ENCODE peak calls at places on chromosome 22, in ten cellular contexts. One of them, this sample, is unnamed.
A peak's percentile ranks its signal among the peaks of the same experiment; 100 is the strongest.

GRCh38 chr22:45423524-45423923 is 10.0 kb downstream of the RIBC2 start:
- DNase-seq in dorsolateral prefrontal cortex: no peak
- DNase-seq in activated CD4-positive, alpha-beta T cell treated with anti-CD3 and anti-CD28 coated beads, Interleukin-2, amount 10 ng/mL, durations not matched to agents 7 days and 5 days: no peak
- DNase-seq in GM12865: no peak
- DNase-seq in B cell: no peak
- DNase-seq in amniotic stem cell: no peak
- DNase-seq in T-helper 1 cell: no peak
- DNase-seq in stimulated activated CD4-positive, alpha-beta T cell treated with anti-CD3 and anti-CD28 coated beads, Interleukin-4, amount 100 ng/mL, for 1 hour: no peak
- DNase-seq in NCI-H1436 treated with DMSO at 0.1 percent for 48 hours: no peak
- DNase-seq in Calu3: no peak
- DNase-seq in this sample: no peak

GRCh38 chr22:47547881-47548630 is 785.6 kb downstream of the TBC1D22A start:
- DNase-seq in GM12865: no peak
- DNase-seq in B cell: no peak
- DNase-seq in T-helper 1 cell: no peak
- DNase-seq in Calu3: no peak
- DNase-seq in amniotic stem cell: no peak
- DNase-seq in NCI-H1436 treated with DMSO at 0.1 percent for 48 hours: no peak
- DNase-seq in activated CD4-positive, alpha-beta T cell treated with anti-CD3 and anti-CD28 coated beads, Interleukin-2, amount 10 ng/mL, durations not matched to agents 7 days and 5 days: no peak
- DNase-seq in stimulated activated CD4-positive, alpha-beta T cell treated with anti-CD3 and anti-CD28 coated beads, Interleukin-4, amount 100 ng/mL, for 1 hour: no peak
- DNase-seq in dorsolateral prefrontal cortex: no peak
- DNase-seq in this sample: no peak

GRCh38 chr22:40213478-40213877 is 35.8 kb downstream of the TNRC6B start:
- DNase-seq in B cell: no peak
- DNase-seq in dorsolateral prefrontal cortex: no peak
- DNase-seq in Calu3: no peak
- DNase-seq in NCI-H1436 treated with DMSO at 0.1 percent for 48 hours: no peak
- DNase-seq in GM12865: no peak
- DNase-seq in amniotic stem cell: no peak
- DNase-seq in stimulated activated CD4-positive, alpha-beta T cell treated with anti-CD3 and anti-CD28 coated beads, Interleukin-4, amount 100 ng/mL, for 1 hour: no peak
- DNase-seq in T-helper 1 cell: no peak
- DNase-seq in activated CD4-positive, alpha-beta T cell treated with anti-CD3 and anti-CD28 coated beads, Interleukin-2, amount 10 ng/mL, durations not matched to agents 7 days and 5 days: no peak
- DNase-seq in this sample: no peak

GRCh38 chr22:25566812-25567211 is 2.3 kb downstream of the GRK3 start:
- DNase-seq in T-helper 1 cell: no peak
- DNase-seq in amniotic stem cell: no peak
- DNase-seq in activated CD4-positive, alpha-beta T cell treated with anti-CD3 and anti-CD28 coated beads, Interleukin-2, amount 10 ng/mL, durations not matched to agents 7 days and 5 days: no peak
- DNase-seq in NCI-H1436 treated with DMSO at 0.1 percent for 48 hours: no peak
- DNase-seq in dorsolateral prefrontal cortex: no peak
- DNase-seq in stimulated activated CD4-positive, alpha-beta T cell treated with anti-CD3 and anti-CD28 coated beads, Interleukin-4, amount 100 ng/mL, for 1 hour: no peak
- DNase-seq in B cell: peak; percentile 51
- DNase-seq in Calu3: no peak
- DNase-seq in GM12865: peak; percentile 42
- DNase-seq in this sample: peak; percentile 43

GRCh38 chr22:48711669-48712068 is 1116.0 kb downstream of the BRD1 start:
- DNase-seq in stimulated activated CD4-positive, alpha-beta T cell treated with anti-CD3 and anti-CD28 coated beads, Interleukin-4, amount 100 ng/mL, for 1 hour: no peak
- DNase-seq in activated CD4-positive, alpha-beta T cell treated with anti-CD3 and anti-CD28 coated beads, Interleukin-2, amount 10 ng/mL, durations not matched to agents 7 days and 5 days: no peak
- DNase-seq in B cell: no peak
- DNase-seq in amniotic stem cell: no peak
- DNase-seq in dorsolateral prefrontal cortex: peak; percentile 27
- DNase-seq in GM12865: no peak
- DNase-seq in Calu3: no peak
- DNase-seq in T-helper 1 cell: no peak
- DNase-seq in NCI-H1436 treated with DMSO at 0.1 percent for 48 hours: no peak
- DNase-seq in this sample: no peak

GRCh38 chr22:38424525-38425080 is 30.4 kb downstream of the KCNJ4 start:
- DNase-seq in GM12865: peak; percentile 30
- DNase-seq in NCI-H1436 treated with DMSO at 0.1 percent for 48 hours: no peak
- DNase-seq in stimulated activated CD4-positive, alpha-beta T cell treated with anti-CD3 and anti-CD28 coated beads, Interleukin-4, amount 100 ng/mL, for 1 hour: no peak
- DNase-seq in B cell: no peak
- DNase-seq in amniotic stem cell: no peak
- DNase-seq in activated CD4-positive, alpha-beta T cell treated with anti-CD3 and anti-CD28 coated beads, Interleukin-2, amount 10 ng/mL, durations not matched to agents 7 days and 5 days: no peak
- DNase-seq in Calu3: no peak
- DNase-seq in T-helper 1 cell: no peak
- DNase-seq in dorsolateral prefrontal cortex: no peak
- DNase-seq in this sample: no peak

GRCh38 chr22:19802001-19802880 is 41.7 kb downstream of the TBX1 start:
- DNase-seq in Calu3: no peak
- DNase-seq in GM12865: no peak
- DNase-seq in stimulated activated CD4-positive, alpha-beta T cell treated with anti-CD3 and anti-CD28 coated beads, Interleukin-4, amount 100 ng/mL, for 1 hour: no peak
- DNase-seq in B cell: no peak
- DNase-seq in T-helper 1 cell: no peak
- DNase-seq in NCI-H1436 treated with DMSO at 0.1 percent for 48 hours: no peak
- DNase-seq in activated CD4-positive, alpha-beta T cell treated with anti-CD3 and anti-CD28 coated beads, Interleukin-2, amount 10 ng/mL, durations not matched to agents 7 days and 5 days: no peak
- DNase-seq in dorsolateral prefrontal cortex: no peak
- DNase-seq in amniotic stem cell: no peak
- DNase-seq in this sample: no peak

GRCh38 chr22:44536411-44536810 is 38.4 kb upstream of the RTL6 start:
- DNase-seq in B cell: no peak
- DNase-seq in Calu3: no peak
- DNase-seq in amniotic stem cell: no peak
- DNase-seq in NCI-H1436 treated with DMSO at 0.1 percent for 48 hours: no peak
- DNase-seq in dorsolateral prefrontal cortex: no peak
- DNase-seq in GM12865: no peak
- DNase-seq in T-helper 1 cell: no peak
- DNase-seq in stimulated activated CD4-positive, alpha-beta T cell treated with anti-CD3 and anti-CD28 coated beads, Interleukin-4, amount 100 ng/mL, for 1 hour: no peak
- DNase-seq in activated CD4-positive, alpha-beta T cell treated with anti-CD3 and anti-CD28 coated beads, Interleukin-2, amount 10 ng/mL, durations not matched to agents 7 days and 5 days: no peak
- DNase-seq in this sample: peak; percentile 24

GRCh38 chr22:27804683-27805297 is 3.2 kb upstream of the MN1 start:
- DNase-seq in T-helper 1 cell: peak; percentile 36
- DNase-seq in stimulated activated CD4-positive, alpha-beta T cell treated with anti-CD3 and anti-CD28 coated beads, Interleukin-4, amount 100 ng/mL, for 1 hour: peak; percentile 50
- DNase-seq in dorsolateral prefrontal cortex: peak; percentile 86
- DNase-seq in NCI-H1436 treated with DMSO at 0.1 percent for 48 hours: no peak
- DNase-seq in B cell: peak; percentile 62
- DNase-seq in GM12865: peak; percentile 53
- DNase-seq in Calu3: peak; percentile 82
- DNase-seq in amniotic stem cell: peak; percentile 63
- DNase-seq in activated CD4-positive, alpha-beta T cell treated with anti-CD3 and anti-CD28 coated beads, Interleukin-2, amount 10 ng/mL, durations not matched to agents 7 days and 5 days: peak; percentile 59
- DNase-seq in this sample: peak; percentile 24

GRCh38 chr22:48919851-48920589 is 907.7 kb downstream of the BRD1 start:
- DNase-seq in amniotic stem cell: no peak
- DNase-seq in B cell: no peak
- DNase-seq in activated CD4-positive, alpha-beta T cell treated with anti-CD3 and anti-CD28 coated beads, Interleukin-2, amount 10 ng/mL, durations not matched to agents 7 days and 5 days: no peak
- DNase-seq in T-helper 1 cell: no peak
- DNase-seq in stimulated activated CD4-positive, alpha-beta T cell treated with anti-CD3 and anti-CD28 coated beads, Interleukin-4, amount 100 ng/mL, for 1 hour: no peak
- DNase-seq in Calu3: no peak
- DNase-seq in GM12865: no peak
- DNase-seq in dorsolateral prefrontal cortex: no peak
- DNase-seq in NCI-H1436 treated with DMSO at 0.1 percent for 48 hours: no peak
- DNase-seq in this sample: no peak

GRCh38 chr22:31944700-31945477 is 554 bp downstream of the YWHAH start:
- DNase-seq in B cell: peak; percentile 60
- DNase-seq in dorsolateral prefrontal cortex: no peak
- DNase-seq in GM12865: peak; percentile 22
- DNase-seq in NCI-H1436 treated with DMSO at 0.1 percent for 48 hours: no peak
- DNase-seq in activated CD4-positive, alpha-beta T cell treated with anti-CD3 and anti-CD28 coated beads, Interleukin-2, amount 10 ng/mL, durations not matched to agents 7 days and 5 days: peak; percentile 33
- DNase-seq in stimulated activated CD4-positive, alpha-beta T cell treated with anti-CD3 and anti-CD28 coated beads, Interleukin-4, amount 100 ng/mL, for 1 hour: peak; percentile 49
- DNase-seq in Calu3: peak; percentile 56
- DNase-seq in amniotic stem cell: no peak
- DNase-seq in T-helper 1 cell: peak; percentile 25
- DNase-seq in this sample: peak; percentile 30

GRCh38 chr22:42711895-42712837 is 8.5 kb downstream of the A4GALT start:
- DNase-seq in dorsolateral prefrontal cortex: no peak
- DNase-seq in B cell: peak; percentile 6
- DNase-seq in NCI-H1436 treated with DMSO at 0.1 percent for 48 hours: no peak
- DNase-seq in stimulated activated CD4-positive, alpha-beta T cell treated with anti-CD3 and anti-CD28 coated beads, Interleukin-4, amount 100 ng/mL, for 1 hour: no peak
- DNase-seq in GM12865: peak; percentile 65
- DNase-seq in amniotic stem cell: no peak
- DNase-seq in T-helper 1 cell: no peak
- DNase-seq in Calu3: no peak
- DNase-seq in activated CD4-positive, alpha-beta T cell treated with anti-CD3 and anti-CD28 coated beads, Interleukin-2, amount 10 ng/mL, durations not matched to agents 7 days and 5 days: no peak
- DNase-seq in this sample: no peak

GRCh38 chr22:27627444-27627833 is 174.1 kb downstream of the MN1 start:
- DNase-seq in GM12865: no peak
- DNase-seq in dorsolateral prefrontal cortex: no peak
- DNase-seq in activated CD4-positive, alpha-beta T cell treated with anti-CD3 and anti-CD28 coated beads, Interleukin-2, amount 10 ng/mL, durations not matched to agents 7 days and 5 days: no peak
- DNase-seq in amniotic stem cell: no peak
- DNase-seq in NCI-H1436 treated with DMSO at 0.1 percent for 48 hours: no peak
- DNase-seq in stimulated activated CD4-positive, alpha-beta T cell treated with anti-CD3 and anti-CD28 coated beads, Interleukin-4, amount 100 ng/mL, for 1 hour: no peak
- DNase-seq in B cell: no peak
- DNase-seq in T-helper 1 cell: no peak
- DNase-seq in Calu3: no peak
- DNase-seq in this sample: no peak

GRCh38 chr22:29032014-29032475 is 29.6 kb downstream of the C22orf31 start:
- DNase-seq in dorsolateral prefrontal cortex: no peak
- DNase-seq in GM12865: no peak
- DNase-seq in NCI-H1436 treated with DMSO at 0.1 percent for 48 hours: no peak
- DNase-seq in activated CD4-positive, alpha-beta T cell treated with anti-CD3 and anti-CD28 coated beads, Interleukin-2, amount 10 ng/mL, durations not matched to agents 7 days and 5 days: no peak
- DNase-seq in T-helper 1 cell: no peak
- DNase-seq in Calu3: no peak
- DNase-seq in amniotic stem cell: no peak
- DNase-seq in B cell: no peak
- DNase-seq in stimulated activated CD4-positive, alpha-beta T cell treated with anti-CD3 and anti-CD28 coated beads, Interleukin-4, amount 100 ng/mL, for 1 hour: no peak
- DNase-seq in this sample: no peak

GRCh38 chr22:21455334-21456089 is 11.7 kb upstream of the TMEM191C start:
- DNase-seq in NCI-H1436 treated with DMSO at 0.1 percent for 48 hours: no peak
- DNase-seq in dorsolateral prefrontal cortex: no peak
- DNase-seq in amniotic stem cell: no peak
- DNase-seq in GM12865: no peak
- DNase-seq in activated CD4-positive, alpha-beta T cell treated with anti-CD3 and anti-CD28 coated beads, Interleukin-2, amount 10 ng/mL, durations not matched to agents 7 days and 5 days: peak; percentile 4
- DNase-seq in T-helper 1 cell: no peak
- DNase-seq in Calu3: no peak
- DNase-seq in stimulated activated CD4-positive, alpha-beta T cell treated with anti-CD3 and anti-CD28 coated beads, Interleukin-4, amount 100 ng/mL, for 1 hour: no peak
- DNase-seq in B cell: no peak
- DNase-seq in this sample: no peak

GRCh38 chr22:32591620-32592019 is 117.0 kb downstream of the FBXO7 start:
- DNase-seq in T-helper 1 cell: no peak
- DNase-seq in Calu3: no peak
- DNase-seq in B cell: no peak
- DNase-seq in activated CD4-positive, alpha-beta T cell treated with anti-CD3 and anti-CD28 coated beads, Interleukin-2, amount 10 ng/mL, durations not matched to agents 7 days and 5 days: no peak
- DNase-seq in GM12865: no peak
- DNase-seq in stimulated activated CD4-positive, alpha-beta T cell treated with anti-CD3 and anti-CD28 coated beads, Interleukin-4, amount 100 ng/mL, for 1 hour: no peak
- DNase-seq in amniotic stem cell: no peak
- DNase-seq in NCI-H1436 treated with DMSO at 0.1 percent for 48 hours: no peak
- DNase-seq in dorsolateral prefrontal cortex: no peak
- DNase-seq in this sample: no peak

GRCh38 chr22:37818397-37819099 is 4.6 kb upstream of the GALR3 start:
- DNase-seq in Calu3: peak; percentile 66
- DNase-seq in dorsolateral prefrontal cortex: peak; percentile 67
- DNase-seq in stimulated activated CD4-positive, alpha-beta T cell treated with anti-CD3 and anti-CD28 coated beads, Interleukin-4, amount 100 ng/mL, for 1 hour: peak; percentile 71
- DNase-seq in B cell: peak; percentile 88
- DNase-seq in T-helper 1 cell: peak; percentile 41
- DNase-seq in activated CD4-positive, alpha-beta T cell treated with anti-CD3 and anti-CD28 coated beads, Interleukin-2, amount 10 ng/mL, durations not matched to agents 7 days and 5 days: peak; percentile 71
- DNase-seq in amniotic stem cell: no peak
- DNase-seq in NCI-H1436 treated with DMSO at 0.1 percent for 48 hours: no peak
- DNase-seq in GM12865: peak; percentile 81
- DNase-seq in this sample: no peak

GRCh38 chr22:41401781-41402648 is 20.3 kb downstream of the TEF start:
- DNase-seq in GM12865: no peak
- DNase-seq in amniotic stem cell: peak; percentile 75
- DNase-seq in T-helper 1 cell: no peak
- DNase-seq in stimulated activated CD4-positive, alpha-beta T cell treated with anti-CD3 and anti-CD28 coated beads, Interleukin-4, amount 100 ng/mL, for 1 hour: no peak
- DNase-seq in NCI-H1436 treated with DMSO at 0.1 percent for 48 hours: peak; percentile 49
- DNase-seq in B cell: no peak
- DNase-seq in dorsolateral prefrontal cortex: peak; percentile 91
- DNase-seq in Calu3: peak; percentile 85
- DNase-seq in activated CD4-positive, alpha-beta T cell treated with anti-CD3 and anti-CD28 coated beads, Interleukin-2, amount 10 ng/mL, durations not matched to agents 7 days and 5 days: no peak
- DNase-seq in this sample: no peak

This sample was measured in trophoblast cell.